ENCODE peak calls at places on chromosomes 13 and 19, in ten cellular contexts. L is cardiac muscle cell, P is body of pancreas, F is lower leg skin, Z is kidney epithelial cell, I is HFF-Myc, K is lower lobe of right lung, B is mammary epithelial cell, Q is fibroblast of pulmonary artery, H is HL-60. N is an unnamed sample.

GRCh38 chr13:106393776-106394175 is 141.7 kb downstream of the EFNB2 start:
- DNase-seq in L (no peak), P (no peak), F (no peak), Z (no peak), I (no peak), K (no peak), B (peak), Q (peak), H (no peak), N (peak)

GRCh38 chr13:44313674-44314073 is 60.0 kb upstream of the SERP2 start:
- DNase-seq in L (no peak), P (no peak), F (no peak), Z (peak), I (peak), K (no peak), B (peak), Q (peak), H (no peak), N (peak)

GRCh38 chr19:41792513-41793413 is 3.6 kb upstream of the CEACAM3 start:
- DNase-seq in L (peak), P (peak), F (no peak), Z (no peak), I (no peak), K (peak), B (peak), Q (peak), H (peak), N (peak)

GRCh38 chr13:44425041-44425814 is 51.6 kb downstream of the SERP2 start:
- DNase-seq in L (no peak), P (no peak), F (peak), Z (no peak), I (no peak), K (no peak), B (no peak), Q (no peak), H (no peak), N (no peak)

GRCh38 chr13:27038323-27038722 is 133.3 kb downstream of the USP12 start:
- DNase-seq in L (no peak), P (no peak), F (no peak), Z (peak), I (no peak), K (no peak), B (peak), Q (peak), H (no peak), N (peak)

GRCh38 chr13:32259116-32259515 is 56.0 kb downstream of the ZAR1L start:
- DNase-seq in L (no peak), P (no peak), F (no peak), Z (no peak), I (no peak), K (no peak), B (no peak), Q (no peak), H (no peak), N (no peak)

GRCh38 chr19:48391100-48392005 is at the start of gene KDELR1:
- DNase-seq in L (peak), P (peak), F (peak), Z (no peak), I (no peak), K (peak), B (peak), Q (peak), H (peak), N (peak)

GRCh38 chr19:4064551-4065260 is 2.0 kb downstream of the ZBTB7A start:
- DNase-seq in L (peak), P (peak), F (peak), Z (no peak), I (no peak), K (peak), B (no peak), Q (no peak), H (peak), N (no peak)

GRCh38 chr13:59111711-59112110 is 1052.0 kb downstream of the DIAPH3 start:
- DNase-seq in L (no peak), P (no peak), F (no peak), Z (peak), I (no peak), K (no peak), B (no peak), Q (peak), H (no peak), N (peak)

GRCh38 chr13:112984501-112984900 is 15.5 kb downstream of the MCF2L start:
- DNase-seq in L (no peak), P (no peak), F (no peak), Z (no peak), I (no peak), K (no peak), B (no peak), Q (no peak), H (no peak), N (no peak)

GRCh38 chr19:14361824-14362223 is 19.4 kb upstream of the ADGRE5 start:
- DNase-seq in L (peak), P (no peak), F (no peak), Z (no peak), I (no peak), K (no peak), B (no peak), Q (peak), H (peak), N (peak)

GRCh38 chr13:84131249-84131648 is 249.0 kb upstream of the SLITRK1 start:
- DNase-seq in L (no peak), P (no peak), F (no peak), Z (no peak), I (no peak), K (no peak), B (no peak), Q (no peak), H (no peak), N (no peak)

GRCh38 chr13:101146101-101146898 is 270.0 kb downstream of the NALCN start:
- DNase-seq in L (no peak), P (no peak), F (no peak), Z (no peak), I (no peak), K (no peak), B (no peak), Q (no peak), H (no peak), N (peak)

GRCh38 chr13:50485979-50486935 is 357.2 kb downstream of the DLEU7 start:
- DNase-seq in L (peak), P (no peak), F (no peak), Z (no peak), I (peak), K (no peak), B (no peak), Q (peak), H (no peak), N (peak)

GRCh38 chr19:33210266-33210940 is 15.2 kb downstream of the SLC7A10 start:
- DNase-seq in L (no peak), P (no peak), F (no peak), Z (no peak), I (no peak), K (no peak), B (no peak), Q (no peak), H (no peak), N (no peak)

GRCh38 chr13:90454002-90454636 is 893.4 kb upstream of the MIR17HG start:
- DNase-seq in L (no peak), P (no peak), F (no peak), Z (no peak), I (no peak), K (no peak), B (peak), Q (no peak), H (no peak), N (no peak)

GRCh38 chr13:112963641-112964040 is 5.4 kb upstream of the MCF2L start:
- DNase-seq in L (no peak), P (peak), F (no peak), Z (no peak), I (no peak), K (no peak), B (no peak), Q (no peak), H (no peak), N (no peak)

GRCh38 chr13:36839281-36839680 is 20.3 kb downstream of the RFXAP start:
- DNase-seq in L (no peak), P (no peak), F (no peak), Z (peak), I (no peak), K (no peak), B (no peak), Q (no peak), H (no peak), N (no peak)

GRCh38 chr13:33554919-33555791 is 262.8 kb upstream of the RFC3 start:
- DNase-seq in L (peak), P (no peak), F (no peak), Z (no peak), I (no peak), K (no peak), B (no peak), Q (peak), H (no peak), N (no peak)

GRCh38 chr13:23960566-23961156 is 63.4 kb upstream of the C1QTNF9B start:
- DNase-seq in L (peak), P (no peak), F (no peak), Z (no peak), I (no peak), K (no peak), B (peak), Q (peak), H (peak), N (peak)

GRCh38 chr19:29873024-29873800 is 61.4 kb downstream of the CCNE1 start:
- DNase-seq in L (peak), P (peak), F (peak), Z (no peak), I (no peak), K (peak), B (no peak), Q (peak), H (no peak), N (peak)

GRCh38 chr13:30403491-30403890 is 18.8 kb upstream of the UBE2L5 start:
- DNase-seq in L (no peak), P (no peak), F (no peak), Z (no peak), I (no peak), K (no peak), B (no peak), Q (no peak), H (no peak), N (no peak)

GRCh38 chr13:99843872-99844271 is 127.7 kb downstream of the ZIC5 start:
- DNase-seq in L (no peak), P (no peak), F (no peak), Z (no peak), I (no peak), K (no peak), B (no peak), Q (no peak), H (no peak), N (no peak)

GRCh38 chr19:1961545-1961878 is 20.5 kb downstream of the CSNK1G2 start:
- DNase-seq in L (no peak), P (no peak), F (no peak), Z (peak), I (no peak), K (no peak), B (no peak), Q (no peak), H (no peak), N (no peak)

GRCh38 chr13:37701972-37702371 is 103.4 kb upstream of the POSTN start:
- DNase-seq in L (no peak), P (no peak), F (no peak), Z (peak), I (peak), K (no peak), B (peak), Q (peak), H (no peak), N (peak)

GRCh38 chr19:14410054-14410774 is 8.9 kb downstream of the DDX39A start:
- DNase-seq in L (no peak), P (no peak), F (no peak), Z (no peak), I (no peak), K (peak), B (no peak), Q (no peak), H (no peak), N (no peak)

GRCh38 chr19:39824143-39825092 is 9.5 kb downstream of the DYRK1B start:
- DNase-seq in L (peak), P (peak), F (peak), Z (peak), I (no peak), K (peak), B (peak), Q (peak), H (peak), N (peak)

GRCh38 chr13:77143325-77143907 is 116.5 kb upstream of the FBXL3 start:
- DNase-seq in L (no peak), P (no peak), F (no peak), Z (peak), I (no peak), K (no peak), B (peak), Q (peak), H (no peak), N (peak)

GRCh38 chr13:103517066-103517767 is 451.0 kb upstream of the SLC10A2 start:
- DNase-seq in L (peak), P (no peak), F (no peak), Z (peak), I (no peak), K (no peak), B (no peak), Q (no peak), H (no peak), N (no peak)

GRCh38 chr19:19956431-19957075 is 55.8 kb downstream of the ZNF93 start:
- DNase-seq in L (peak), P (no peak), F (no peak), Z (no peak), I (no peak), K (no peak), B (no peak), Q (no peak), H (no peak), N (no peak)

GRCh38 chr13:59423708-59424355 is 739.9 kb downstream of the DIAPH3 start:
- DNase-seq in L (no peak), P (no peak), F (no peak), Z (no peak), I (no peak), K (no peak), B (no peak), Q (no peak), H (no peak), N (no peak)

GRCh38 chr19:2164020-2164988 is 571 bp downstream of the DOT1L start:
- DNase-seq in L (peak), P (no peak), F (peak), Z (no peak), I (no peak), K (no peak), B (peak), Q (no peak), H (no peak), N (no peak)

DNA sequence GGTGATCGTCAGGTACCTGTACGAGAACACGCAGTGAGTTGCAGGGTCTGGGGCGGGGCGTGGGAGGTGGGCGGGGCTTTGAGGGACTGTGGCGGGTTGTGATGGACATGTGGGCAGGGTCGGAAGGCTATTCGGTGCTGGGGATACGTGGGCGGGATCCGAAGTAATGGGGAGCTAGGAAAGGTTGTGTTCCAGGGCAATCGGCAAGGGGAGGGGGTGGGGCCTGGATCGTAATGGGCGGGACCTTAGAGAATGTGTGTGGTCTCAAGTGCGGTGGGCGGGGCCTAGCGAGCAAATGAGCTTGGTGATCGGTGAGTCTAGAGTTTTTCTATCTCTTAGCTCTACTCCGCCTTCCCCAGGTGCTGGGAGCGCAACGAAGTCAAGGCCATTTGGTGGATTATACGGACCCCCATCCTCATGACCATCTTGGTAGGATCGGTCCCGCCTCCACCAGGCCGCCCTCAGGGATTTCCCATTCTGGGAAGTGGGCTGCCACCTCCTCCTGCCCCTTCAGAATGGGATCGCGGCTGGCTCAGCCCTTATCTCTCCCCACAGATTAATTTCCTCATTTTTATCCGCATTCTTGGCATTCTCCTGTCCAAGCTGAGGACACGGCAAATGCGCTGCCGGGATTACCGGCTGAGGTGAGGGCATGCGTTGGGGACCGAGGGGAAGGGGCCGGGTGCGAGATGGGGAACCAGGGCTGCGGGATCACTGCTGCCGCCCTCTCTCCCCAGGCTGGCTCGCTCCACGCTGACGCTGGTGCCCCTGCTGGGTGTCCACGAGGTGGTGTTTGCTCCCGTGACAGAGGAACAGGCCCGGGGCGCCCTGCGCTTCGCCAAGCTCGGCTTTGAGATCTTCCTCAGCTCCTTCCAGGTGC is 9.6 kb downstream of the GIPR start:
- DNase-seq in L (peak), P (peak), F (peak), Z (peak), I (no peak), K (peak), B (peak), Q (peak), H (peak), N (peak)
- H3K4me3 ChIP-seq in L (peak), P (peak), F (no peak), Z (peak), I (peak), K (peak), B (no peak), Q (peak), H (no peak), N (peak)

GRCh38 chr19:50500060-50500752 is 10.8 kb downstream of the JOSD2 start:
- DNase-seq in L (peak), P (no peak), F (no peak), Z (no peak), I (no peak), K (peak), B (no peak), Q (no peak), H (no peak), N (no peak)
- TF ChIP-seq CTCF in L (peak), P (no peak), F (no peak), Z (peak), I (peak), K (no peak), B (no peak), Q (peak), H (no peak), N (no peak)

GRCh38 chr13:94712287-94712811 is at the start of gene SOX21:
- DNase-seq in L (no peak), P (no peak), F (peak), Z (no peak), I (no peak), K (no peak), B (peak), Q (no peak), H (no peak), N (no peak)
- H3K4me3 ChIP-seq in L (peak), P (no peak), F (peak), Z (no peak), I (no peak), K (peak), B (no peak), Q (no peak), H (peak), N (no peak)

DNA sequence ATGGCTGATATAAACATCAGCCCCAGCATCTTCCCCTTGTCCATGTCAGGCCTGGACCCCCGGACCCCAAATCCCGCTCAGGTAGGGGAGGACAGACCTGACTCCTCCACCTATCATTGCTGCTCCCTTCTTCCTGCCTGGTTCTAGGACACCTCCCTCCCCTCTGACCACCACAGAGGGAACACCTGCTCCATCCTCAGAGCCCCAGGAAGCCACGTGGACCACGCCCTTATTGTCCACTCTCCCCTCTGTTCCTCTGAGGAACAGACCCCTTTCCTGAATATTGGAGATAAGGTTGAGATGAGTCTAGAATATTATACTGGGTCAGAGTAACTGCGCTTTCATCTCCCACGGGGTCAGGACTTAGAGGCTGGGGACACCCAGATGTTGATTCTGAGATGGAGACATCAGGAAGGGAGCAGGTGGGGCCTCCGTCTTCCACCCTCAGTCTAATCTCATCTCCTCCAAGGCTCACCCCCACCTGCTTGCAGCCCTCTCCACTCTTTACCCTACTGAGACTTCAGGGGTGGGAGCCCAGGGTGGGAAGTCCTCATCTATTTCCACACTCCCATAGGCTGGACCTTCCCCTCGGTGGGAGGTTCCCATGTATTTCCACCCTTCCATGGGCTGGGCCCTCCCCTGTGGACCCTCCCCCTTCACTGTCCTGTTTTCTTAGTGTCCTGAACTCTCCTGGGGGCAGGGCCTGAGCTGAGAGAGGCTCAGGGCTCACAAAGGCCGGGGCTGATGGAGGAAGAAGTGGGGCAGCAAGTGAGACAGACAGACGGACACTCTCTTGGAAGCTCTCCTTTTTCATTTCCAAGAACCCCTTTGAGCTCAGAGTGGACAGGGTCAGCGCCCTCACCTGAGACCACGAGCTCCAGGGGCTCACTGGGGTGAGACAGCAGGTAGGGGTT is 2.7 kb downstream of the LILRA4 start:
- DNase-seq in L (no peak), P (no peak), F (peak), Z (no peak), I (no peak), K (no peak), B (no peak), Q (no peak), H (no peak), N (no peak)
- TF ChIP-seq CTCF in L (no peak), P (no peak), F (no peak), Z (no peak), I (no peak), K (no peak), B (no peak), Q (no peak), H (no peak), N (no peak)

GRCh38 chr13:104810242-104810641 is 1725.2 kb downstream of the EFNB2 start:
- DNase-seq in L (no peak), P (no peak), F (no peak), Z (no peak), I (no peak), K (no peak), B (no peak), Q (no peak), H (peak), N (no peak)
- H3K4me3 ChIP-seq in L (no peak), P (no peak), F (no peak), Z (no peak), I (no peak), K (no peak), B (no peak), Q (no peak), H (no peak), N (no peak)

GRCh38 chr19:51722492-51722891 is 1.3 kb downstream of the HAS1 start:
- DNase-seq in L (no peak), P (no peak), F (no peak), Z (no peak), I (no peak), K (no peak), B (no peak), Q (no peak), H (no peak), N (no peak)

GRCh38 chr19:51724543-51724942 is 752 bp upstream of the HAS1 start:
- DNase-seq in L (no peak), P (no peak), F (peak), Z (no peak), I (no peak), K (no peak), B (no peak), Q (no peak), H (no peak), N (no peak)

GRCh38 chr19:51729781-51730180 is 6.0 kb upstream of the HAS1 start:
- DNase-seq in L (no peak), P (no peak), F (no peak), Z (no peak), I (no peak), K (no peak), B (no peak), Q (peak), H (no peak), N (no peak)

GRCh38 chr19:51726049-51726448 is 2.3 kb upstream of the HAS1 start:
- DNase-seq in L (no peak), P (no peak), F (peak), Z (no peak), I (peak), K (no peak), B (peak), Q (peak), H (no peak), N (peak)

GRCh38 chr19:51727349-51727880 is 3.6 kb upstream of the HAS1 start:
- DNase-seq in L (no peak), P (no peak), F (no peak), Z (no peak), I (no peak), K (no peak), B (peak), Q (peak), H (no peak), N (peak)
- TF ChIP-seq CTCF in L (no peak), P (no peak), F (no peak), Z (no peak), I (no peak), K (no peak), B (no peak), Q (no peak), H (no peak), N (no peak)

DNA sequence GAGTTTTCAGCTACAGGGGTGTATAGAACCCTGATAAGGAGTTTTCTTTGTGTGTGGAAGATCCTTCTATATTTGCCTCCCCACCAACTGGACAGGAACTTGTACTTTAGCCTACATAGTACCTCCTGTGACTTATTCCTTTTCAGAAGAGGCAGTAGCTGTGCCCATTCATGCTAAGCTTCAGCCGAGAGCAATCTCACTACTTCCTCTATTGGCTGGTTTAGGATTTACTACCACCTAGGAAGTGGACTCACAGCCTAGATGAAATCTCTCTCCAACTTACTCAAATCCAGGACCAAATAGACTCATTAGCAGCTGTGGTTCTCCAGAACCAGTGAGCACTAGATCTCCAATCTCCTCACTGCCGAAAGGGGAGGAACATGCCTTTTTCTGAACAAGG is 2.3 kb upstream of the REX1BD start:
- DNase-seq in L (no peak), P (no peak), F (no peak), Z (no peak), I (no peak), K (no peak), B (no peak), Q (no peak), H (peak), N (no peak)
- H3K4me3 ChIP-seq in L (no peak), P (no peak), F (no peak), Z (no peak), I (no peak), K (no peak), B (no peak), Q (no peak), H (no peak), N (no peak)

N was measured in foreskin fibroblast.